ENCODE peak calls at places on chromosomes 16 and 17, in ten cellular contexts. S is fibroblast of villous mesenchyme; R is activated CD8-positive, alpha-beta memory T cell treated with anti-CD3 and anti-CD28 coated beads, Interleukin-2, amount 50 U/mL, for 48 hours; W is NCI-H510A; I is central memory CD4-positive, alpha-beta T cell; A is hippocampal formation; H is LNCaP clone FGC; K is SW 1271; F is left ventricle myocardium inferior; V is NCI-H1417 treated with DMSO at 0.1 percent for 48 hours. G is an unnamed sample.

GRCh38 chr16:72990571-72990970 is 57.4 kb downstream of the ZFHX3 start:
- DNase-seq in S (no peak), R (no peak), W (no peak), I (no peak), A (no peak), H (no peak), K (no peak), F (no peak), V (no peak), G (no peak)

GRCh38 chr16:89113661-89114060 is 20.0 kb downstream of the ACSF3 start:
- DNase-seq in S (no peak), R (no peak), W (no peak), I (no peak), A (no peak), H (no peak), K (no peak), F (peak; percentile 5), V (no peak), G (no peak)

GRCh38 chr16:4327386-4327781 is 11.5 kb downstream of the GLIS2 start:
- DNase-seq in S (no peak), R (no peak), W (no peak), I (no peak), A (no peak), H (no peak), K (no peak), F (no peak), V (no peak), G (no peak)

GRCh38 chr17:77726549-77726957 is 231.9 kb upstream of the TNRC6C start:
- DNase-seq in S (no peak), R (peak; percentile 49), W (no peak), I (no peak), A (no peak), H (no peak), K (no peak), F (no peak), V (no peak), G (no peak)

GRCh38 chr17:41026668-41027471 is at the start of gene KRTAP1-5:
- DNase-seq in S (peak; percentile 92), R (no peak), W (no peak), I (no peak), A (no peak), H (no peak), K (no peak), F (no peak), V (no peak), G (no peak)

GRCh38 chr16:346587-346986 is 5.9 kb downstream of the AXIN1 start:
- DNase-seq in S (no peak), R (no peak), W (no peak), I (no peak), A (no peak), H (no peak), K (no peak), F (no peak), V (no peak), G (no peak)

GRCh38 chr17:56440391-56440790 is 153.1 kb upstream of the NOG start:
- DNase-seq in S (no peak), R (no peak), W (no peak), I (no peak), A (no peak), H (no peak), K (no peak), F (no peak), V (no peak), G (no peak)

GRCh38 chr17:35981246-35981645 is at the start of gene CCL16:
- DNase-seq in S (no peak), R (no peak), W (no peak), I (no peak), A (no peak), H (no peak), K (no peak), F (no peak), V (no peak), G (no peak)

GRCh38 chr16:87226926-87227650 is 90.1 kb downstream of the C16orf95 start:
- DNase-seq in S (peak; percentile 43), R (no peak), W (no peak), I (no peak), A (no peak), H (no peak), K (no peak), F (no peak), V (no peak), G (no peak)

GRCh38 chr16:65202461-65202860 is 80.6 kb upstream of the CDH11 start:
- DNase-seq in S (peak; percentile 55), R (no peak), W (no peak), I (no peak), A (no peak), H (no peak), K (no peak), F (no peak), V (no peak), G (no peak)

GRCh38 chr17:74520790-74521480 is 10.3 kb downstream of the CD300LB start:
- DNase-seq in S (no peak), R (no peak), W (no peak), I (no peak), A (no peak), H (no peak), K (no peak), F (no peak), V (no peak), G (no peak)

GRCh38 chr16:84726670-84727467 is 27.1 kb downstream of the USP10 start:
- DNase-seq in S (no peak), R (no peak), W (no peak), I (no peak), A (no peak), H (no peak), K (no peak), F (peak; percentile 27), V (no peak), G (no peak)

GRCh38 chr17:27929990-27930389 is 36.8 kb upstream of the LYRM9 start:
- DNase-seq in S (peak; percentile 11), R (no peak), W (no peak), I (no peak), A (no peak), H (no peak), K (no peak), F (no peak), V (no peak), G (no peak)

GRCh38 chr17:72031219-72031906 is 89.5 kb upstream of the SOX9 start:
- DNase-seq in S (no peak), R (no peak), W (no peak), I (no peak), A (no peak), H (no peak), K (no peak), F (no peak), V (no peak), G (no peak)

GRCh38 chr17:41710472-41711090 is 1.6 kb upstream of the GAST start:
- DNase-seq in S (peak; percentile 76), R (no peak), W (no peak), I (no peak), A (peak; percentile 72), H (no peak), K (no peak), F (no peak), V (peak; percentile 58), G (peak; percentile 50)

GRCh38 chr17:55451203-55451641 is 29.6 kb upstream of the MMD start:
- DNase-seq in S (peak; percentile 93), R (no peak), W (no peak), I (no peak), A (no peak), H (no peak), K (no peak), F (no peak), V (no peak), G (no peak)

GRCh38 chr17:77409282-77410161 is 268.8 kb downstream of the SEC14L1 start:
- DNase-seq in S (peak; percentile 91), R (no peak), W (no peak), I (peak; percentile 78), A (no peak), H (no peak), K (no peak), F (peak; percentile 79), V (no peak), G (no peak)

GRCh38 chr17:65588194-65588808 is 26.9 kb upstream of the AXIN2 start:
- DNase-seq in S (peak; percentile 10), R (no peak), W (peak; percentile 70), I (no peak), A (no peak), H (peak; percentile 19), K (no peak), F (peak; percentile 45), V (no peak), G (peak; percentile 4)

GRCh38 chr17:8123695-8124349 is at the start of gene HES7:
- DNase-seq in S (no peak), R (no peak), W (peak; percentile 38), I (no peak), A (no peak), H (no peak), K (no peak), F (no peak), V (no peak), G (no peak)

GRCh38 chr17:10292057-10292931 is 80.5 kb downstream of the MYH13 start:
- DNase-seq in S (peak; percentile 44), R (no peak), W (no peak), I (no peak), A (no peak), H (no peak), K (no peak), F (peak; percentile 46), V (no peak), G (no peak)

GRCh38 chr16:77190190-77190477 is 856 bp upstream of the MON1B start:
- DNase-seq in S (no peak), R (no peak), W (no peak), I (no peak), A (no peak), H (no peak), K (no peak), F (no peak), V (no peak), G (no peak)

GRCh38 chr17:47120521-47121095 is 68.5 kb downstream of the CDC27 start:
- DNase-seq in S (peak; percentile 36), R (no peak), W (no peak), I (no peak), A (no peak), H (no peak), K (no peak), F (no peak), V (no peak), G (no peak)

GRCh38 chr16:12869681-12870427 is 31.5 kb upstream of the SHISA9 start:
- DNase-seq in S (no peak), R (no peak), W (no peak), I (no peak), A (no peak), H (no peak), K (no peak), F (no peak), V (no peak), G (no peak)

GRCh38 chr17:8753976-8754440 is 4.3 kb downstream of the SPDYE4 start:
- DNase-seq in S (peak; percentile 7), R (no peak), W (no peak), I (no peak), A (no peak), H (peak; percentile 15), K (no peak), F (no peak), V (no peak), G (peak; percentile 33)

GRCh38 chr17:46194393-46195216 is 1.4 kb upstream of the KANSL1 start:
- DNase-seq in S (peak; percentile 74), R (no peak), W (no peak), I (peak; percentile 91), A (peak; percentile 22), H (no peak), K (no peak), F (no peak), V (no peak), G (peak; percentile 33)

G was measured in NCI-H1105.